ENCODE peak calls at places on chromosomes 13 and 19, in six cellular contexts. One of them, this sample, is unnamed.

GRCh38 chr13:110331362-110331761 is 24.3 kb downstream of the COL4A2 start:
- DNase-seq in iris pigment epithelial cell: peak
- DNase-seq in stomach: no peak
- DNase-seq in NCI-H2081: no peak
- DNase-seq in CD4-positive, alpha-beta T cell: no peak
- DNase-seq in ELF-1: no peak
- DNase-seq in this sample: peak

GRCh38 chr19:55594996-55595530 is 4.3 kb downstream of the FIZ1 start:
- DNase-seq in CD4-positive, alpha-beta T cell: no peak
- DNase-seq in ELF-1: no peak
- DNase-seq in NCI-H2081: no peak
- DNase-seq in iris pigment epithelial cell: no peak
- DNase-seq in stomach: no peak
- DNase-seq in this sample: no peak

GRCh38 chr19:42275103-42275502 is 6.1 kb downstream of the CIC start:
- DNase-seq in ELF-1: no peak
- DNase-seq in stomach: no peak
- DNase-seq in iris pigment epithelial cell: no peak
- DNase-seq in CD4-positive, alpha-beta T cell: no peak
- DNase-seq in NCI-H2081: no peak
- DNase-seq in this sample: no peak

GRCh38 chr13:107866666-107867623 is 348.4 kb downstream of the LIG4 start:
- DNase-seq in iris pigment epithelial cell: peak
- DNase-seq in stomach: no peak
- DNase-seq in ELF-1: peak
- DNase-seq in NCI-H2081: peak
- DNase-seq in CD4-positive, alpha-beta T cell: no peak
- DNase-seq in this sample: peak

GRCh38 chr19:12293771-12294307 is 844 bp downstream of the ZNF44 start:
- DNase-seq in stomach: peak
- DNase-seq in CD4-positive, alpha-beta T cell: peak
- DNase-seq in NCI-H2081: peak
- DNase-seq in ELF-1: peak
- DNase-seq in iris pigment epithelial cell: peak
- DNase-seq in this sample: peak

GRCh38 chr13:73778242-73778864 is 355.9 kb downstream of the KLF12 start:
- DNase-seq in NCI-H2081: no peak
- DNase-seq in CD4-positive, alpha-beta T cell: no peak
- DNase-seq in iris pigment epithelial cell: no peak
- DNase-seq in stomach: no peak
- DNase-seq in ELF-1: no peak
- DNase-seq in this sample: no peak

GRCh38 chr13:67377919-67378318 is 147.8 kb upstream of the PCDH9 start:
- DNase-seq in NCI-H2081: no peak
- DNase-seq in ELF-1: no peak
- DNase-seq in stomach: no peak
- DNase-seq in CD4-positive, alpha-beta T cell: no peak
- DNase-seq in iris pigment epithelial cell: no peak
- DNase-seq in this sample: no peak

GRCh38 chr19:18776736-18777135 is 14.4 kb downstream of the COMP start:
- DNase-seq in stomach: no peak
- DNase-seq in NCI-H2081: no peak
- DNase-seq in ELF-1: peak
- DNase-seq in iris pigment epithelial cell: no peak
- DNase-seq in CD4-positive, alpha-beta T cell: no peak
- DNase-seq in this sample: no peak

GRCh38 chr19:6732803-6733337 is 4.5 kb downstream of the GPR108 start:
- DNase-seq in NCI-H2081: no peak
- DNase-seq in stomach: no peak
- DNase-seq in CD4-positive, alpha-beta T cell: no peak
- DNase-seq in ELF-1: no peak
- DNase-seq in iris pigment epithelial cell: no peak
- DNase-seq in this sample: no peak

GRCh38 chr19:39479916-39480315 is 722 bp upstream of the TIMM50 start:
- DNase-seq in stomach: no peak
- DNase-seq in NCI-H2081: no peak
- DNase-seq in iris pigment epithelial cell: no peak
- DNase-seq in ELF-1: no peak
- DNase-seq in CD4-positive, alpha-beta T cell: no peak
- DNase-seq in this sample: no peak

GRCh38 chr13:33637978-33638743 is 179.8 kb upstream of the RFC3 start:
- DNase-seq in iris pigment epithelial cell: peak
- DNase-seq in NCI-H2081: no peak
- DNase-seq in CD4-positive, alpha-beta T cell: no peak
- DNase-seq in stomach: no peak
- DNase-seq in ELF-1: no peak
- DNase-seq in this sample: peak

GRCh38 chr13:24279267-24279666 is 30.1 kb upstream of the C1QTNF9 start:
- DNase-seq in NCI-H2081: no peak
- DNase-seq in iris pigment epithelial cell: no peak
- DNase-seq in stomach: peak
- DNase-seq in CD4-positive, alpha-beta T cell: no peak
- DNase-seq in ELF-1: no peak
- DNase-seq in this sample: no peak

GRCh38 chr13:74299688-74300087 is 165.5 kb upstream of the KLF12 start:
- DNase-seq in iris pigment epithelial cell: no peak
- DNase-seq in stomach: no peak
- DNase-seq in ELF-1: no peak
- DNase-seq in CD4-positive, alpha-beta T cell: no peak
- DNase-seq in NCI-H2081: no peak
- DNase-seq in this sample: no peak

GRCh38 chr19:7742991-7743390 is 4.3 kb downstream of the CD209 start:
- DNase-seq in ELF-1: no peak
- DNase-seq in NCI-H2081: no peak
- DNase-seq in stomach: no peak
- DNase-seq in CD4-positive, alpha-beta T cell: no peak
- DNase-seq in iris pigment epithelial cell: no peak
- DNase-seq in this sample: no peak

GRCh38 chr19:42177686-42178019 is 39.8 kb downstream of the DEDD2 start:
- DNase-seq in iris pigment epithelial cell: no peak
- DNase-seq in stomach: no peak
- DNase-seq in ELF-1: no peak
- DNase-seq in CD4-positive, alpha-beta T cell: no peak
- DNase-seq in NCI-H2081: no peak
- DNase-seq in this sample: no peak

GRCh38 chr13:33186851-33187250 is 98.7 kb downstream of the STARD13 start:
- DNase-seq in ELF-1: no peak
- DNase-seq in stomach: no peak
- DNase-seq in CD4-positive, alpha-beta T cell: no peak
- DNase-seq in iris pigment epithelial cell: peak
- DNase-seq in NCI-H2081: no peak
- DNase-seq in this sample: peak

GRCh38 chr13:43329702-43330101 is 306.3 kb downstream of the DNAJC15 start:
- DNase-seq in CD4-positive, alpha-beta T cell: no peak
- DNase-seq in iris pigment epithelial cell: no peak
- DNase-seq in NCI-H2081: no peak
- DNase-seq in stomach: no peak
- DNase-seq in ELF-1: no peak
- DNase-seq in this sample: no peak

GRCh38 chr19:3324405-3324856 is 42.0 kb upstream of the NFIC start:
- DNase-seq in CD4-positive, alpha-beta T cell: peak
- DNase-seq in iris pigment epithelial cell: no peak
- DNase-seq in NCI-H2081: no peak
- DNase-seq in ELF-1: peak
- DNase-seq in stomach: peak
- DNase-seq in this sample: no peak

GRCh38 chr19:12993562-12993961 is 1.7 kb upstream of the NFIX start:
- DNase-seq in iris pigment epithelial cell: no peak
- DNase-seq in CD4-positive, alpha-beta T cell: no peak
- DNase-seq in stomach: no peak
- DNase-seq in NCI-H2081: no peak
- DNase-seq in ELF-1: no peak
- DNase-seq in this sample: no peak

GRCh38 chr19:391726-392374 is 17.1 kb downstream of the C2CD4C start:
- DNase-seq in ELF-1: no peak
- DNase-seq in stomach: no peak
- DNase-seq in CD4-positive, alpha-beta T cell: no peak
- DNase-seq in iris pigment epithelial cell: no peak
- DNase-seq in NCI-H2081: no peak
- DNase-seq in this sample: no peak